ENCODE peak calls at places on chromosomes 6 and 20, in seven cellular contexts. One of them, this sample, is unnamed.

GRCh38 chr6:61869632-61870400 is 416.2 kb downstream of the KHDRBS2 start:
- DNase-seq in GM23338: no peak
- DNase-seq in astrocyte: no peak
- DNase-seq in OCI-LY7: no peak
- DNase-seq in WERI-Rb-1: no peak
- DNase-seq in Panc1: no peak
- DNase-seq in A549: no peak
- DNase-seq in this sample: no peak

GRCh38 chr20:48154040-48154439 is 368.8 kb upstream of the SULF2 start:
- DNase-seq in GM23338: no peak
- DNase-seq in astrocyte: no peak
- DNase-seq in OCI-LY7: no peak
- DNase-seq in WERI-Rb-1: no peak
- DNase-seq in Panc1: no peak
- DNase-seq in A549: no peak
- DNase-seq in this sample: no peak

GRCh38 chr6:34067814-34068213 is 78.1 kb downstream of the GRM4 start:
- DNase-seq in GM23338: peak
- DNase-seq in astrocyte: no peak
- DNase-seq in OCI-LY7: peak
- DNase-seq in WERI-Rb-1: peak
- DNase-seq in Panc1: no peak
- DNase-seq in A549: peak
- DNase-seq in this sample: no peak

GRCh38 chr6:157652601-157653363 is 170.3 kb upstream of the SNX9 start:
- DNase-seq in GM23338: no peak
- DNase-seq in astrocyte: no peak
- DNase-seq in OCI-LY7: no peak
- DNase-seq in WERI-Rb-1: peak
- DNase-seq in Panc1: no peak
- DNase-seq in A549: no peak
- DNase-seq in this sample: no peak

GRCh38 chr20:18677126-18677525 is 89.3 kb downstream of the DTD1 start:
- DNase-seq in GM23338: no peak
- DNase-seq in astrocyte: no peak
- DNase-seq in OCI-LY7: no peak
- DNase-seq in WERI-Rb-1: no peak
- DNase-seq in Panc1: no peak
- DNase-seq in A549: no peak
- DNase-seq in this sample: no peak

GRCh38 chr6:8080338-8081151 is 16.4 kb upstream of the BLOC1S5 start:
- DNase-seq in GM23338: no peak
- DNase-seq in astrocyte: peak
- DNase-seq in OCI-LY7: no peak
- DNase-seq in WERI-Rb-1: no peak
- DNase-seq in Panc1: no peak
- DNase-seq in A549: peak
- DNase-seq in this sample: peak

GRCh38 chr6:85961746-85962145 is 319.1 kb upstream of the SYNCRIP start:
- DNase-seq in GM23338: no peak
- DNase-seq in astrocyte: no peak
- DNase-seq in OCI-LY7: no peak
- DNase-seq in WERI-Rb-1: no peak
- DNase-seq in Panc1: no peak
- DNase-seq in A549: no peak
- DNase-seq in this sample: no peak

GRCh38 chr6:2478200-2478599 is 232.8 kb upstream of the GMDS start:
- DNase-seq in GM23338: no peak
- DNase-seq in astrocyte: peak
- DNase-seq in OCI-LY7: no peak
- DNase-seq in WERI-Rb-1: no peak
- DNase-seq in Panc1: no peak
- DNase-seq in A549: no peak
- DNase-seq in this sample: peak

GRCh38 chr6:90179190-90180169 is 117.2 kb downstream of the BACH2 start:
- DNase-seq in GM23338: peak
- DNase-seq in astrocyte: no peak
- DNase-seq in OCI-LY7: no peak
- DNase-seq in WERI-Rb-1: no peak
- DNase-seq in Panc1: no peak
- DNase-seq in A549: no peak
- DNase-seq in this sample: peak

GRCh38 chr20:53126185-53126584 is 154.0 kb downstream of the TSHZ2 start:
- DNase-seq in GM23338: peak
- DNase-seq in astrocyte: peak
- DNase-seq in OCI-LY7: no peak
- DNase-seq in WERI-Rb-1: no peak
- DNase-seq in Panc1: no peak
- DNase-seq in A549: no peak
- DNase-seq in this sample: no peak

DNA sequence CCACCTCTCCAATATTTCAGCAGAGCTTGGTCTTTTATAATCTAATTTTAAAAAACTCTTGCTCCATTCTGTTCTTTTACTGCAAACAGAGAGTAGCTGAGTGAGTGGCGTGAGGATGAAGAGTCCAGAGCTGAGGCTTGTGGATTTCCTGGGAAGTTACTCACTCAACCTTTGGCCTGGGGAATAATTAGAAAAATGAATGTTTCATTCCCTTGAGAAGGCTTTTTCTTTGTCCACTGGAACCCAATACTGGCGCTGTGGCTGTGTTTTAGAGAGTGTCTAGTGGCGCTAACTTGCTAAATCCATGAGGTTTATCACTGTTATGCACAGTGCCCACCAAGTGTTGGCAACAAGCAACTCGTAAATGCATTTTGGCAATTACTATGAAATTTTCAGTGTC is 251.5 kb downstream of the HIVEP2 start:
- DNase-seq in GM23338: no peak
- DNase-seq in astrocyte: peak
- DNase-seq in OCI-LY7: no peak
- DNase-seq in WERI-Rb-1: no peak
- DNase-seq in Panc1: no peak
- DNase-seq in A549: no peak
- DNase-seq in this sample: peak
- TF ChIP-seq CTCF in GM23338: no peak
- TF ChIP-seq CTCF in astrocyte: peak
- TF ChIP-seq CTCF in OCI-LY7: no peak
- TF ChIP-seq CTCF in WERI-Rb-1: no peak
- TF ChIP-seq CTCF in Panc1: no peak
- TF ChIP-seq CTCF in A549: no peak
- TF ChIP-seq CTCF in this sample: peak

GRCh38 chr6:158849899-158850806 is 31.0 kb upstream of the EZR start:
- DNase-seq in GM23338: peak
- DNase-seq in astrocyte: peak
- DNase-seq in OCI-LY7: no peak
- DNase-seq in WERI-Rb-1: no peak
- DNase-seq in Panc1: peak
- DNase-seq in A549: peak
- DNase-seq in this sample: peak
- H3K4me3 ChIP-seq in GM23338: no peak
- H3K4me3 ChIP-seq in astrocyte: peak
- H3K4me3 ChIP-seq in OCI-LY7: no peak
- H3K4me3 ChIP-seq in WERI-Rb-1: no peak
- H3K4me3 ChIP-seq in Panc1: peak
- H3K4me3 ChIP-seq in A549: peak
- H3K4me3 ChIP-seq in this sample: no peak

GRCh38 chr6:121791396-121792315 is 356.2 kb downstream of the GJA1 start:
- DNase-seq in GM23338: peak
- DNase-seq in astrocyte: no peak
- DNase-seq in OCI-LY7: no peak
- DNase-seq in WERI-Rb-1: no peak
- DNase-seq in Panc1: no peak
- DNase-seq in A549: peak
- DNase-seq in this sample: no peak
- TF ChIP-seq CTCF in GM23338: peak
- TF ChIP-seq CTCF in astrocyte: no peak
- TF ChIP-seq CTCF in OCI-LY7: no peak
- TF ChIP-seq CTCF in WERI-Rb-1: no peak
- TF ChIP-seq CTCF in Panc1: peak
- TF ChIP-seq CTCF in A549: no peak
- TF ChIP-seq CTCF in this sample: no peak

DNA sequence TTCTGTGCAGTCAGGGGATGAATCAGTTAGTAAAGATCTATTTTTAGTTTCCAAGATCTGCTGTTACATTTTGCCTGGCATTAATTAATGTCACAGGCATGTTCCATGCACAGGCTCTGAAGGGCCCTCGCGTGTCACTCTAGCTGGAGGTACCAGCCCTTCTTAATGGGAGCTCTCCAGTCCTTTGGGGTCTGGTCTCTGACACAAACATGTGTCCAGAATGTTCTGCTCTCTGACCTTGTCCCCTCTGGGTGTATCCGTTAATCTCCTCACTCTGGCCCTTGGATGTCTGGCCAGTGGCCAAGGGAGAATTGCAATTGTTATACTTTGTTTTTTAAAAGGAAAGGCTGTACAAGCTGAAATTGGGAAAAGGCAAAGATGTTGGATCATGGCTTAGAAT is 16.4 kb upstream of the ZNF831 start:
- DNase-seq in GM23338: no peak
- DNase-seq in astrocyte: no peak
- DNase-seq in OCI-LY7: no peak
- DNase-seq in WERI-Rb-1: no peak
- DNase-seq in Panc1: no peak
- DNase-seq in A549: no peak
- DNase-seq in this sample: no peak
- H3K4me3 ChIP-seq in GM23338: no peak
- H3K4me3 ChIP-seq in astrocyte: no peak
- H3K4me3 ChIP-seq in OCI-LY7: no peak
- H3K4me3 ChIP-seq in WERI-Rb-1: no peak
- H3K4me3 ChIP-seq in Panc1: no peak
- H3K4me3 ChIP-seq in A549: no peak
- H3K4me3 ChIP-seq in this sample: no peak

GRCh38 chr6:24936641-24937317 is 1.0 kb upstream of the RIPOR2 start:
- DNase-seq in GM23338: no peak
- DNase-seq in astrocyte: no peak
- DNase-seq in OCI-LY7: no peak
- DNase-seq in WERI-Rb-1: no peak
- DNase-seq in Panc1: no peak
- DNase-seq in A549: no peak
- DNase-seq in this sample: no peak

GRCh38 chr6:24935323-24935722 is 437 bp downstream of the RIPOR2 start:
- DNase-seq in GM23338: no peak
- DNase-seq in astrocyte: peak
- DNase-seq in OCI-LY7: no peak
- DNase-seq in WERI-Rb-1: no peak
- DNase-seq in Panc1: no peak
- DNase-seq in A549: no peak
- DNase-seq in this sample: no peak

GRCh38 chr6:24933266-24933665 is 2.5 kb downstream of the RIPOR2 start:
- DNase-seq in GM23338: no peak
- DNase-seq in astrocyte: no peak
- DNase-seq in OCI-LY7: no peak
- DNase-seq in WERI-Rb-1: peak
- DNase-seq in Panc1: no peak
- DNase-seq in A549: no peak
- DNase-seq in this sample: no peak

GRCh38 chr6:24933868-24934401 is 1.8 kb downstream of the RIPOR2 start:
- DNase-seq in GM23338: peak
- DNase-seq in astrocyte: no peak
- DNase-seq in OCI-LY7: peak
- DNase-seq in WERI-Rb-1: peak
- DNase-seq in Panc1: peak
- DNase-seq in A549: peak
- DNase-seq in this sample: no peak

DNA sequence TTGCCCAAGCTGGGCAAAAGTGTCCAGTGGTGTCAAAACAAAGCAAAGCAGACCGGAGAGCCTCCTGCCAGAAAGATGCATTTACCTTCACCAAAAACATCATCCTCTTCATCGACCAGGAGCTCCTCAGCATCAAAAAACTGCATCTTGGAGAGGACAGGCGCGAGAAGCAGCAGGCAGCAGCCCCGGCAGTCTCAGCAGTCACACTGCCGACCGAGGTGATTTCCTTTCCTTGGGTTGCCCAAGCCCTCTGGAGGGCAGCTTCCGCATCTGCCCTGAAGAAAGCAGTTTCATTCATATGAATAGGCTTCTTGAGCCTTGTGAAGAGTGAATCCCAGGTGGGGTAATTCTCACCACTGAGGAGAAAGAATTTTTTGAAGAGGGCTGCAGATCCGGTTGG is at the start of gene RIPOR2:
- DNase-seq in GM23338: peak
- DNase-seq in astrocyte: no peak
- DNase-seq in OCI-LY7: peak
- DNase-seq in WERI-Rb-1: no peak
- DNase-seq in Panc1: no peak
- DNase-seq in A549: peak
- DNase-seq in this sample: no peak
- TF ChIP-seq CTCF in GM23338: peak
- TF ChIP-seq CTCF in astrocyte: no peak
- TF ChIP-seq CTCF in OCI-LY7: peak
- TF ChIP-seq CTCF in WERI-Rb-1: no peak
- TF ChIP-seq CTCF in Panc1: no peak
- TF ChIP-seq CTCF in A549: no peak
- TF ChIP-seq CTCF in this sample: no peak

GRCh38 chr20:38165089-38165965 is at the start of gene TGM2:
- DNase-seq in GM23338: peak
- DNase-seq in astrocyte: no peak
- DNase-seq in OCI-LY7: peak
- DNase-seq in WERI-Rb-1: peak
- DNase-seq in Panc1: peak
- DNase-seq in A549: peak
- DNase-seq in this sample: peak
- H3K4me3 ChIP-seq in GM23338: peak
- H3K4me3 ChIP-seq in astrocyte: peak
- H3K4me3 ChIP-seq in OCI-LY7: no peak
- H3K4me3 ChIP-seq in WERI-Rb-1: no peak
- H3K4me3 ChIP-seq in Panc1: peak
- H3K4me3 ChIP-seq in A549: peak
- H3K4me3 ChIP-seq in this sample: peak

GRCh38 chr6:166957087-166957804 is 896 bp upstream of the RNASET2 start:
- DNase-seq in GM23338: peak
- DNase-seq in astrocyte: no peak
- DNase-seq in OCI-LY7: peak
- DNase-seq in WERI-Rb-1: peak
- DNase-seq in Panc1: no peak
- DNase-seq in A549: no peak
- DNase-seq in this sample: no peak
- TF ChIP-seq CTCF in GM23338: no peak
- TF ChIP-seq CTCF in astrocyte: no peak
- TF ChIP-seq CTCF in OCI-LY7: peak
- TF ChIP-seq CTCF in WERI-Rb-1: no peak
- TF ChIP-seq CTCF in Panc1: no peak
- TF ChIP-seq CTCF in A549: no peak
- TF ChIP-seq CTCF in this sample: no peak

GRCh38 chr6:29336269-29336668 is 32.4 kb downstream of the OR5V1 start:
- DNase-seq in GM23338: no peak
- DNase-seq in astrocyte: no peak
- DNase-seq in OCI-LY7: no peak
- DNase-seq in WERI-Rb-1: no peak
- DNase-seq in Panc1: no peak
- DNase-seq in A549: no peak
- DNase-seq in this sample: no peak
- H3K4me3 ChIP-seq in GM23338: no peak
- H3K4me3 ChIP-seq in astrocyte: no peak
- H3K4me3 ChIP-seq in OCI-LY7: no peak
- H3K4me3 ChIP-seq in WERI-Rb-1: no peak
- H3K4me3 ChIP-seq in Panc1: no peak
- H3K4me3 ChIP-seq in A549: no peak
- H3K4me3 ChIP-seq in this sample: no peak